ENCODE peak calls at places on chromosomes 2 and 18, in eight cellular contexts. T is adrenal gland; P is HCT116; B is CD8-positive, alpha-beta T cell; E is heart right ventricle; Z is pancreas; R is fibroblast of lung; M is IMR-90. D is an unnamed sample.

GRCh38 chr2:188293601-188294482 is 2.2 kb downstream of the GULP1 start:
- DNase-seq in T (peak), P (peak), B (no peak), E (peak), Z (peak), R (peak), M (peak), D (peak)

GRCh38 chr2:31785876-31786275 is 205.1 kb upstream of the SRD5A2 start:
- DNase-seq in T (no peak), P (no peak), B (no peak), E (no peak), Z (no peak), R (no peak), M (no peak), D (no peak)

GRCh38 chr2:132605236-132606180 is 64.5 kb downstream of the LYPD1 start:
- DNase-seq in T (no peak), P (no peak), B (no peak), E (no peak), Z (no peak), R (no peak), M (no peak), D (no peak)

GRCh38 chr2:127721978-127722355 is 20.7 kb downstream of the SFT2D3 start:
- DNase-seq in T (no peak), P (no peak), B (no peak), E (no peak), Z (no peak), R (peak), M (peak), D (no peak)

GRCh38 chr2:23327897-23328296 is 57.1 kb upstream of the KLHL29 start:
- DNase-seq in T (no peak), P (no peak), B (no peak), E (no peak), Z (no peak), R (no peak), M (no peak), D (no peak)

GRCh38 chr2:124607679-124608078 is 582.6 kb downstream of the CNTNAP5 start:
- DNase-seq in T (no peak), P (no peak), B (no peak), E (no peak), Z (no peak), R (no peak), M (no peak), D (no peak)

GRCh38 chr2:28360066-28360741 is 32.5 kb upstream of the FOSL2 start:
- DNase-seq in T (no peak), P (no peak), B (no peak), E (no peak), Z (no peak), R (no peak), M (no peak), D (no peak)

GRCh38 chr2:39118786-39119499 is 1.9 kb downstream of the SOS1 start:
- DNase-seq in T (no peak), P (no peak), B (no peak), E (no peak), Z (no peak), R (peak), M (no peak), D (no peak)

GRCh38 chr2:239158641-239159475 is 242.0 kb downstream of the HDAC4 start:
- DNase-seq in T (peak), P (no peak), B (no peak), E (no peak), Z (no peak), R (no peak), M (no peak), D (no peak)

GRCh38 chr2:27049422-27050280 is 1.8 kb upstream of the AGBL5 start:
- DNase-seq in T (peak), P (no peak), B (no peak), E (peak), Z (peak), R (no peak), M (no peak), D (no peak)

GRCh38 chr2:127400533-127400896 is 12.7 kb upstream of the MAP3K2 start:
- DNase-seq in T (no peak), P (no peak), B (no peak), E (no peak), Z (no peak), R (no peak), M (no peak), D (no peak)

GRCh38 chr2:152334701-152335015 is 316 bp upstream of the FMNL2 start:
- DNase-seq in T (no peak), P (no peak), B (no peak), E (no peak), Z (no peak), R (no peak), M (no peak), D (no peak)

GRCh38 chr2:102022884-102023539 is 31.3 kb downstream of the IL1R2 start:
- DNase-seq in T (no peak), P (no peak), B (no peak), E (no peak), Z (no peak), R (no peak), M (no peak), D (no peak)

GRCh38 chr2:187552959-187553681 is 1.1 kb downstream of the TFPI start:
- DNase-seq in T (no peak), P (no peak), B (no peak), E (no peak), Z (no peak), R (peak), M (peak), D (peak)

GRCh38 chr2:197198890-197199289 is 111.7 kb downstream of the ANKRD44 start:
- DNase-seq in T (peak), P (no peak), B (peak), E (peak), Z (peak), R (no peak), M (no peak), D (no peak)

GRCh38 chr2:66789741-66790140 is 354.8 kb downstream of the MEIS1 start:
- DNase-seq in T (no peak), P (no peak), B (no peak), E (no peak), Z (no peak), R (peak), M (peak), D (no peak)

DNA sequence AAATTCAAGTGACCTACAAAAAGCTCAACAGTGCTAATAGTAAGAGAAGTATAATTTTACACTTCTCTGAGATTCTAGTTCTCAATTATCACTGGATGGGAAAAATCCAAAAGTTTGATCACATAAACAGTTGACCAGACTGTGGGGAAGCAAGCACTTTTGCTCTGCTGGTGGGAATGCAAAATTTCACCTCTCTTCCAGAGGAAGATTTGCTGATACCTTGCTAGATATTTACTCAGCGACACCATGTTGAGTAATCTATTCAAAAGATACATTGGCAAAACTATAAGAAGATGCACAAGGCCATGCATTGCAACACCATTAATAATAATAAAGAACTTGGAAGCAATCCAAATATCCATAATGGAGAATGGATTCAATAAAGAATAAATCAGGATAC is 204.4 kb downstream of the MREG start:
- DNase-seq in T (no peak), P (no peak), B (no peak), E (no peak), Z (no peak), R (no peak), M (no peak), D (no peak)
- TF ChIP-seq CTCF in T (no peak), P (peak), B (no peak), E (no peak), Z (no peak), R (peak), M (peak), D (peak)

GRCh38 chr2:62369549-62370164 is 136.3 kb downstream of the TMEM17 start:
- DNase-seq in T (no peak), P (no peak), B (no peak), E (no peak), Z (no peak), R (no peak), M (no peak), D (no peak)
- H3K27ac ChIP-seq in T (no peak), P (no peak), B (no peak), E (no peak), Z (no peak), R (no peak), M (no peak), D (no peak)

GRCh38 chr2:178482437-178482836 is 2.2 kb downstream of the PLEKHA3 start:
- DNase-seq in T (no peak), P (no peak), B (no peak), E (no peak), Z (no peak), R (no peak), M (no peak), D (no peak)
- H3K4me3 ChIP-seq in T (no peak), P (no peak), B (no peak), E (peak), Z (no peak), R (peak), M (no peak), D (no peak)

DNA sequence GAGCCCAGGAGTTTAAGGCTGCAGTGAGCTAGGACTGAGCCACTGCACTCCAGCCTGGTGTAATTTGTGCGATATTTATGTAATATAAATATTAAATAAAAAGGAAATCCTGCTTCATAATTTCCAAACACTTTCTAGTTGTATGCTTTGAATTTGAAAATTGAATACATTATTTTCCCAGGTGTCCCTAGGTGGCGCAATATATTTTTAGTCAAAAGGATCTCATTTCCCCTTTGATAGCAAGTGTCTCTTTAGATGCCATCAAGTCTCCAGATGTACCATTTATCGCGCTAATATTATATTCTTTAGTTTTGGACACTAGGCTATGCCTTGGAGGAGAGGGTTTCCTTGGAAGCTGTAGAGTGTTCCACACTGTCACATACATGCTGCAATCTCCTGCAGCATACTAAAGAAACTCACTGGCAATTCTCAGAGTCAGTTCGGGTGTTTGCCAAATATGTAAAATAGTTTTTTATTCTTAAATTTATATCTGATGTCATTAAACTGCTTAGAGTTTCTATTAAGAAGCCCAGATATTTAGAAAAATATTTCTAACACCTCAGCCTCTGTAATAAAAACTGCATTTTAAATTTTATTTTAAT is 5.6 kb upstream of the WDR7 start:
- DNase-seq in T (no peak), P (peak), B (no peak), E (no peak), Z (no peak), R (no peak), M (no peak), D (no peak)
- TF ChIP-seq CTCF in T (peak), P (peak), B (peak), E (no peak), Z (peak), R (peak), M (peak), D (peak)

GRCh38 chr2:113676651-113677050 is 49.6 kb downstream of the RABL2A start:
- DNase-seq in T (no peak), P (no peak), B (no peak), E (no peak), Z (no peak), R (no peak), M (no peak), D (no peak)
- H3K27ac ChIP-seq in T (no peak), P (no peak), B (no peak), E (peak), Z (no peak), R (no peak), M (no peak), D (no peak)

GRCh38 chr2:44086639-44087036 is 82.0 kb upstream of the PPM1B start:
- DNase-seq in T (no peak), P (no peak), B (no peak), E (no peak), Z (no peak), R (no peak), M (no peak), D (no peak)
- H3K4me3 ChIP-seq in T (no peak), P (peak), B (no peak), E (peak), Z (peak), R (no peak), M (no peak), D (peak)

D was measured in brain microvascular endothelial cell.